ENCODE peak calls at places on chromosomes 6 and 20, in five cellular contexts. One of them, this sample, is unnamed.

GRCh38 chr6:133245033-133245903 is 4.1 kb downstream of the EYA4 start:
- DNase-seq in fibroblast of pulmonary artery: no peak
- DNase-seq in uterus: no peak
- DNase-seq in fibroblast of the aortic adventitia: no peak
- DNase-seq in ovary: no peak
- DNase-seq in this sample: no peak

GRCh38 chr6:144543006-144543871 is 258.1 kb downstream of the UTRN start:
- DNase-seq in fibroblast of pulmonary artery: peak
- DNase-seq in uterus: no peak
- DNase-seq in fibroblast of the aortic adventitia: peak
- DNase-seq in ovary: no peak
- DNase-seq in this sample: no peak

GRCh38 chr20:3248993-3249347 is 10.0 kb upstream of the SLC4A11 start:
- DNase-seq in fibroblast of pulmonary artery: no peak
- DNase-seq in uterus: no peak
- DNase-seq in fibroblast of the aortic adventitia: no peak
- DNase-seq in ovary: no peak
- DNase-seq in this sample: no peak

GRCh38 chr20:48846516-48847492 is 19.0 kb upstream of the PREX1 start:
- DNase-seq in fibroblast of pulmonary artery: peak
- DNase-seq in uterus: no peak
- DNase-seq in fibroblast of the aortic adventitia: peak
- DNase-seq in ovary: no peak
- DNase-seq in this sample: peak

GRCh38 chr6:91299544-91300491 is 712.9 kb upstream of the MAP3K7 start:
- DNase-seq in fibroblast of pulmonary artery: peak
- DNase-seq in uterus: no peak
- DNase-seq in fibroblast of the aortic adventitia: no peak
- DNase-seq in ovary: peak
- DNase-seq in this sample: no peak

GRCh38 chr20:43727980-43728590 is 1.3 kb upstream of the GTSF1L start:
- DNase-seq in fibroblast of pulmonary artery: no peak
- DNase-seq in uterus: no peak
- DNase-seq in fibroblast of the aortic adventitia: peak
- DNase-seq in ovary: no peak
- DNase-seq in this sample: no peak

GRCh38 chr6:7390218-7390878 is 740 bp downstream of the RIOK1 start:
- DNase-seq in fibroblast of pulmonary artery: no peak
- DNase-seq in uterus: no peak
- DNase-seq in fibroblast of the aortic adventitia: no peak
- DNase-seq in ovary: no peak
- DNase-seq in this sample: no peak

GRCh38 chr20:22492497-22492896 is 91.9 kb downstream of the FOXA2 start:
- DNase-seq in fibroblast of pulmonary artery: no peak
- DNase-seq in uterus: no peak
- DNase-seq in fibroblast of the aortic adventitia: no peak
- DNase-seq in ovary: no peak
- DNase-seq in this sample: no peak

GRCh38 chr6:133837801-133838349 is 51.0 kb upstream of the TCF21 start:
- DNase-seq in fibroblast of pulmonary artery: peak
- DNase-seq in uterus: peak
- DNase-seq in fibroblast of the aortic adventitia: peak
- DNase-seq in ovary: peak
- DNase-seq in this sample: peak

GRCh38 chr6:115986026-115986425 is 74.7 kb downstream of the FRK start:
- DNase-seq in fibroblast of pulmonary artery: no peak
- DNase-seq in uterus: no peak
- DNase-seq in fibroblast of the aortic adventitia: no peak
- DNase-seq in ovary: no peak
- DNase-seq in this sample: no peak

GRCh38 chr20:31822421-31823330 is 3.5 kb downstream of the MYLK2 start:
- DNase-seq in fibroblast of pulmonary artery: peak
- DNase-seq in uterus: peak
- DNase-seq in fibroblast of the aortic adventitia: peak
- DNase-seq in ovary: peak
- DNase-seq in this sample: peak

GRCh38 chr6:71194730-71195129 is 93.9 kb upstream of the OGFRL1 start:
- DNase-seq in fibroblast of pulmonary artery: peak
- DNase-seq in uterus: no peak
- DNase-seq in fibroblast of the aortic adventitia: peak
- DNase-seq in ovary: no peak
- DNase-seq in this sample: no peak

GRCh38 chr6:122751291-122751690 is 28.2 kb upstream of the FABP7 start:
- DNase-seq in fibroblast of pulmonary artery: no peak
- DNase-seq in uterus: no peak
- DNase-seq in fibroblast of the aortic adventitia: no peak
- DNase-seq in ovary: no peak
- DNase-seq in this sample: peak
- H3K4me3 ChIP-seq in fibroblast of pulmonary artery: no peak
- H3K4me3 ChIP-seq in uterus: no peak
- H3K4me3 ChIP-seq in fibroblast of the aortic adventitia: no peak
- H3K4me3 ChIP-seq in ovary: no peak
- H3K4me3 ChIP-seq in this sample: no peak

GRCh38 chr6:4849214-4849613 is 73.0 kb downstream of the CDYL start:
- DNase-seq in fibroblast of pulmonary artery: no peak
- DNase-seq in uterus: no peak
- DNase-seq in fibroblast of the aortic adventitia: no peak
- DNase-seq in ovary: no peak
- DNase-seq in this sample: no peak

GRCh38 chr6:4849628-4850027 is 73.4 kb downstream of the CDYL start:
- DNase-seq in fibroblast of pulmonary artery: no peak
- DNase-seq in uterus: no peak
- DNase-seq in fibroblast of the aortic adventitia: no peak
- DNase-seq in ovary: no peak
- DNase-seq in this sample: no peak

GRCh38 chr6:4851035-4851434 is 74.8 kb downstream of the CDYL start:
- DNase-seq in fibroblast of pulmonary artery: no peak
- DNase-seq in uterus: no peak
- DNase-seq in fibroblast of the aortic adventitia: no peak
- DNase-seq in ovary: no peak
- DNase-seq in this sample: no peak

GRCh38 chr6:4846387-4846786 is 70.2 kb downstream of the CDYL start:
- DNase-seq in fibroblast of pulmonary artery: no peak
- DNase-seq in uterus: no peak
- DNase-seq in fibroblast of the aortic adventitia: no peak
- DNase-seq in ovary: no peak
- DNase-seq in this sample: no peak

GRCh38 chr6:4848382-4849068 is 72.3 kb downstream of the CDYL start:
- DNase-seq in fibroblast of pulmonary artery: peak
- DNase-seq in uterus: no peak
- DNase-seq in fibroblast of the aortic adventitia: peak
- DNase-seq in ovary: no peak
- DNase-seq in this sample: no peak
- TF ChIP-seq CTCF in fibroblast of pulmonary artery: peak
- TF ChIP-seq CTCF in uterus: peak
- TF ChIP-seq CTCF in fibroblast of the aortic adventitia: peak
- TF ChIP-seq CTCF in ovary: no peak
- TF ChIP-seq CTCF in this sample: peak

GRCh38 chr6:41939091-41939847 is 2.3 kb downstream of the CCND3 start:
- DNase-seq in fibroblast of pulmonary artery: peak
- DNase-seq in uterus: peak
- DNase-seq in fibroblast of the aortic adventitia: peak
- DNase-seq in ovary: peak
- DNase-seq in this sample: no peak
- H3K4me3 ChIP-seq in fibroblast of pulmonary artery: peak
- H3K4me3 ChIP-seq in uterus: no peak
- H3K4me3 ChIP-seq in fibroblast of the aortic adventitia: peak
- H3K4me3 ChIP-seq in ovary: no peak
- H3K4me3 ChIP-seq in this sample: peak

DNA sequence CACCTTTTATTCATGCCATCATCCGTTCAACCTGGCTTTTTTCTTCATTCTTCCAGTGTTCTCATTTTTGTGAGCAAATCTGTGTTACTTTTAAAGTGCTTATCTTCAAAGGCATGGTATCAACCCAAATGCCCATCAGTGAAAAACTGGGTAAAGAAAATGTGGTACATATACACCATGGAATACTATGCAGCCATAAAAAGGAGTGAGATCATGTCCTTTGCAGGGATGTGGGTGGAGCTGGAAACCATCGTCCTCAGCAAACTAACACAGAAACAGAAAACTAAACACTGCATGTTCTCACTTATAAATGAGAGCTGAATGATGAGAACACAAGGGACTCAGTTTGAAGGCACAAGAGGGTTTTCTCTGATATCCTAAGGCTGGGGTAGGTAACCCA is 130.3 kb downstream of the CCDC170 start:
- DNase-seq in fibroblast of pulmonary artery: no peak
- DNase-seq in uterus: no peak
- DNase-seq in fibroblast of the aortic adventitia: no peak
- DNase-seq in ovary: no peak
- DNase-seq in this sample: no peak
- TF ChIP-seq CTCF in fibroblast of pulmonary artery: no peak
- TF ChIP-seq CTCF in uterus: no peak
- TF ChIP-seq CTCF in fibroblast of the aortic adventitia: no peak
- TF ChIP-seq CTCF in ovary: no peak
- TF ChIP-seq CTCF in this sample: no peak

GRCh38 chr6:159043236-159043635 is 1.6 kb downstream of the TAGAP start:
- DNase-seq in fibroblast of pulmonary artery: no peak
- DNase-seq in uterus: no peak
- DNase-seq in fibroblast of the aortic adventitia: no peak
- DNase-seq in ovary: no peak
- DNase-seq in this sample: no peak

GRCh38 chr6:159042003-159042823 is 2.6 kb downstream of the TAGAP start:
- DNase-seq in fibroblast of pulmonary artery: peak
- DNase-seq in uterus: peak
- DNase-seq in fibroblast of the aortic adventitia: peak
- DNase-seq in ovary: peak
- DNase-seq in this sample: peak

GRCh38 chr6:159044899-159045727 is at the start of gene TAGAP:
- DNase-seq in fibroblast of pulmonary artery: no peak
- DNase-seq in uterus: peak
- DNase-seq in fibroblast of the aortic adventitia: no peak
- DNase-seq in ovary: peak
- DNase-seq in this sample: peak

GRCh38 chr6:159042824-159043181 is 2.0 kb downstream of the TAGAP start:
- DNase-seq in fibroblast of pulmonary artery: no peak
- DNase-seq in uterus: no peak
- DNase-seq in fibroblast of the aortic adventitia: no peak
- DNase-seq in ovary: no peak
- DNase-seq in this sample: no peak

GRCh38 chr6:159043986-159044385 is 805 bp downstream of the TAGAP start:
- DNase-seq in fibroblast of pulmonary artery: no peak
- DNase-seq in uterus: no peak
- DNase-seq in fibroblast of the aortic adventitia: no peak
- DNase-seq in ovary: no peak
- DNase-seq in this sample: no peak
- H3K4me3 ChIP-seq in fibroblast of pulmonary artery: no peak
- H3K4me3 ChIP-seq in uterus: no peak
- H3K4me3 ChIP-seq in fibroblast of the aortic adventitia: no peak
- H3K4me3 ChIP-seq in ovary: no peak
- H3K4me3 ChIP-seq in this sample: peak